ENCODE peak calls at places on chromosomes 16 and 17, in six cellular contexts. B, R, Q, T, H and D are unnamed samples.

GRCh38 chr17:78708510-78708973 is 73.5 kb downstream of the CYTH1 start:
- DNase-seq in B (peak), R (peak), Q (peak), T (peak), H (peak), D (peak)

GRCh38 chr17:5544115-5544514 is 40.2 kb downstream of the NLRP1 start:
- DNase-seq in B (no peak), R (no peak), Q (no peak), T (no peak), H (no peak), D (no peak)

GRCh38 chr17:68396226-68396780 is 61.0 kb downstream of the WIPI1 start:
- DNase-seq in B (no peak), R (no peak), Q (no peak), T (no peak), H (no peak), D (no peak)

GRCh38 chr16:89507834-89508590 is at the start of gene SPG7:
- DNase-seq in B (peak), R (peak), Q (peak), T (peak), H (peak), D (no peak)

GRCh38 chr17:31654936-31655335 is 204.1 kb downstream of the COPRS start:
- DNase-seq in B (no peak), R (no peak), Q (no peak), T (no peak), H (no peak), D (no peak)

GRCh38 chr17:8256291-8256690 is 7.2 kb downstream of the PFAS start:
- DNase-seq in B (no peak), R (no peak), Q (no peak), T (no peak), H (no peak), D (no peak)

GRCh38 chr17:1200440-1200839 is 20.7 kb upstream of the ABR start:
- DNase-seq in B (no peak), R (no peak), Q (no peak), T (no peak), H (no peak), D (no peak)

GRCh38 chr16:74261068-74261467 is 35.5 kb upstream of the PSMD7 start:
- DNase-seq in B (no peak), R (no peak), Q (no peak), T (no peak), H (no peak), D (no peak)

GRCh38 chr16:49608801-49609200 is 235.2 kb downstream of the C16orf78 start:
- DNase-seq in B (no peak), R (peak), Q (no peak), T (peak), H (peak), D (no peak)

GRCh38 chr17:36197389-36197708 is 791 bp upstream of the CCL3L1 start:
- DNase-seq in B (no peak), R (no peak), Q (no peak), T (no peak), H (no peak), D (no peak)

DNA sequence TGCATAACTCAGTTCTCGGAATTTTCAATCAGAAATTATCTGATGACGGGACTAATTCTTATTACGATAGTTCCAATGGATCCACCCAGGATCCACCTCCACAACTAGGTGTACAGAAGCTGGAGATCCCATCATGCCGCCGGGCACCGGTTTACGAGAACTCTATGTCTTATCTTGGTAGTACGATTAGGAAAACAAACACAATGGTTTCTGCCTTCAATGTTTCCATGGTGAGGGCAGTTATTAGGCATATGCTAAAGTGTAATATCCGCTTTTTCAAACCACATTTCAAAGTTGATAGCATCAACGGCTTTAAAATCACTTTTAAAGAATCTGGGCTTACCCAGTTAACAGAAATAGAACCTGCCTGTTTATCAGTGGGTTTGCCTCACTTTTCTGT is 705.7 kb downstream of the MAF start:
- DNase-seq in B (peak), R (no peak), Q (no peak), T (no peak), H (no peak), D (no peak)
- TF ChIP-seq POLR2AphosphoS5 in B (no peak), R (no peak), Q (no peak), T (no peak), H (no peak), D (no peak)

DNA sequence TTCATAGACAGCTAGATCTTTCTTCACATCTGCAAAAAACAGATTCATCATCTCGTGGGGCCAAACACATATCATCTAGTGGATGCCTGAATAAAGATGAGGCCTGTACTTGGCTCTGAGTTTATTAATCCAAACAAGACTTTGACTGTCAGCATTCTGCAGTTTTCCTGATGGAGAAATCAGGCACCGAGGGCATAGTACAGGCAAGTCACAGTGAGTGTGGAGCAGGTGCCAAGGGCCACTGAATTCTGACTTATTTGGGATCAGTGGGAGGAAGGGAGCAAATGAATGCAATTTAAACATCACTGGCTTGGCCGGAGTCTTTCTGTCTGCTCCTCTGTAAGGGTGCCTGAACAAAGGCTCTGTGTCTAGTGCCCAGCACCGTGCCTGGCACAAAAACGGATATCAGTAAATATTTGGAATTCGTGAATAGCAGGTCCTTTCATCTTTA is 975 bp downstream of the CFAP20 start:
- DNase-seq in B (no peak), R (no peak), Q (no peak), T (no peak), H (no peak), D (no peak)
- H3K27ac ChIP-seq in B (peak), R (no peak), Q (peak), T (no peak), H (peak), D (no peak)

DNA sequence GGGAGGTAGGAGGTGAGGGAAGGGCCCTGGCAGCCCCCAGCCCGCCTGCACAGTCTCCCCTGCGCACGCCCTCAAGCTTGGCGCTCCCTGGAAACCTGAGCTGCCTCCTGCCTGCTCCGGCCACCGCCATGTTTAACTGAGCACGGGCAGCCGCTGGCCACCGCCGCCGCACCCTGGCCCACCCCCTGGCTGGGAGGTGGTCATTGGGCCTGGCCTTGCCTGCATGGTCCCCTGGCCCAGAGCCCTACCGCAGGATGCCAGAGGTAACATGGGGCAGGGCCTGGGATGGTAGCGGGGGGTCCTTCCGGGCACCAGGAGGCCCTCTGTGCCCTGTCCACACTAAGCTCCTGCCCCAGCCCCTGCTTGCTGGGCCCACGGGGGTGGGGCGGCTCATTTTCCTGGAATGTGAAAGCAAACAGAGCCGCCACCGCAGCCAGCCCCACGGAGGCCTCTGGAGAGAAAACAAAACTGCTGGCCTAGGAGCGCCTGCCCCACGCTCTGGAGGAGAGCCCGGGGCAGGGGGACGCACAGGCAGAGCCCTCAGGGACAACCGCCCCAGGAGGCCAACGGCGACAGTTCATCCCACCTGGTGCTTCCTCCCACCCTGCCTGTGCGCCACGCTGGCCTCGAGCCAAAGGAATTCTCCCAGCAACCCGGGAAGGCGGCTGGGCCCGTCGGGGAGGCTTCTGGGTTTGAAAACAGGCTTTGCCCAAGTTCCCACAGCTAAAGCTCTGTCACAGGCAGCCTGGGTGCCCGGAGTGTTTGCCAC is 8.9 kb downstream of the NHERF2 start:
- DNase-seq in B (peak), R (no peak), Q (peak), T (no peak), H (peak), D (no peak)
- TF ChIP-seq POLR2AphosphoS5 in B (no peak), R (no peak), Q (no peak), T (no peak), H (no peak), D (no peak)

GRCh38 chr17:50271173-50271750 is 3.0 kb upstream of the TMEM92 start:
- DNase-seq in B (no peak), R (no peak), Q (no peak), T (no peak), H (no peak), D (no peak)
- H3K27ac ChIP-seq in B (peak), R (no peak), Q (peak), T (no peak), H (no peak), D (no peak)

GRCh38 chr17:41383690-41384089 is 1.6 kb upstream of the KRT34 start:
- DNase-seq in B (no peak), R (no peak), Q (no peak), T (no peak), H (no peak), D (no peak)

GRCh38 chr17:41390411-41390938 is 6.9 kb downstream of the KRT31 start:
- DNase-seq in B (no peak), R (no peak), Q (no peak), T (no peak), H (no peak), D (no peak)

GRCh38 chr17:41391535-41391934 is 5.9 kb downstream of the KRT31 start:
- DNase-seq in B (no peak), R (no peak), Q (no peak), T (no peak), H (no peak), D (no peak)

GRCh38 chr17:41382396-41382795 is 290 bp upstream of the KRT34 start:
- DNase-seq in B (no peak), R (no peak), Q (no peak), T (no peak), H (no peak), D (no peak)

GRCh38 chr17:41386227-41386626 is 4.1 kb upstream of the KRT34 start:
- DNase-seq in B (no peak), R (no peak), Q (no peak), T (no peak), H (no peak), D (no peak)
- TF ChIP-seq POLR2AphosphoS5 in B (no peak), R (no peak), Q (no peak), T (no peak), H (no peak), D (no peak)

GRCh38 chr17:17375826-17376225 is 72.7 kb downstream of the NT5M start:
- DNase-seq in B (no peak), R (no peak), Q (no peak), T (no peak), H (no peak), D (no peak)
- H3K27ac ChIP-seq in B (no peak), R (no peak), Q (no peak), T (no peak), H (no peak), D (no peak)

GRCh38 chr16:29743827-29744531 is 1.8 kb downstream of the C16orf54 start:
- DNase-seq in B (no peak), R (peak), Q (peak), T (no peak), H (no peak), D (no peak)
- TF ChIP-seq POLR2AphosphoS5 in B (no peak), R (no peak), Q (no peak), T (no peak), H (no peak), D (no peak)

DNA sequence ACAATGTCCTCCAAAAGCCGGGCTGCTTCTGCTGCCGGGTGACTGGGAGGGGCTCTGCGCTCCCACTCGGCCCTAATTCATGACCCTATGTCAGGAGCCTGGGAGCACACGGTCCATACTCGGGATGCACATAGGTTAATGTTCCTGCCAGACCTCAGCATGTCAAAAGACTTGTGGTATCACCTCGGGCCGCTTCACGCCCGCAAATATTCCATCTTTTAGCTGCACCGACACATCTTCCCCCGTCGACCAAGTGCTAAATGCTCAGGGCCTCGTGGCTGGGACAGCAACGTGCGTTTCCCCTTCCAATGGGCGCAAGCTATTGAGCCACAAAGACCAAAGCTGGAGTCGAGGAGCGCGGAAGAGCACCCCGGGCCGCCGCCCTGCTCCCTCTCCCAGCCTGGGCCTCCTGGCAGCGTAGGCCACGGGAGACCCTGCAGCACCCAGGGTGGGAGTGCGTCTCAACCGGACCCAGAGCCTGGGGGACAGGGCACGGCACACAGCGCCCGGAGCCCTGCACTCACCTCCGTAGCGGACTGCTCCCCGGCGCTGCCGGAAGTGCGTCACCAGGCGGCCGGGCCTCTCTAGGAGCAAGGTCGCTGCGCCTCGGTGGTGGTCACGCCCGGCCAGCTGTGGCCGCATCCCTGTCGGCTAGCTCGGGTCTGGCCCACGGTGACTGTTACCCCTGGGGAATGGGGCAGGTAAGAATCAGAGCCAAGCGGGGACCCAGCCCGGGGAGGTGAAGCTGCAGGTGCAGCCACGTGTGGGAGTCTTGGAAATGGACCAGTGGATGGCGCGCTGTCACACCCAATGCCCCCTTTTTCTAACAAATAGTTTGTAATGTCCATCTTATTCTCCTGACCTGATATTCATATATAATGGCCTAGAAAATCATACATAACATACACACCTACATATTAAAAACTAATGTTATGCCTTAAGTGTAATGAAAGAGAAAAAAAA is at the start of gene ZNF23:
- DNase-seq in B (peak), R (peak), Q (peak), T (peak), H (peak), D (no peak)
- H3K27ac ChIP-seq in B (peak), R (peak), Q (peak), T (peak), H (peak), D (no peak)

GRCh38 chr16:69188716-69189115 is 1.8 kb downstream of the SNTB2 start:
- DNase-seq in B (no peak), R (peak), Q (no peak), T (no peak), H (no peak), D (no peak)
- TF ChIP-seq POLR2AphosphoS5 in B (no peak), R (no peak), Q (no peak), T (no peak), H (no peak), D (no peak)

DNA sequence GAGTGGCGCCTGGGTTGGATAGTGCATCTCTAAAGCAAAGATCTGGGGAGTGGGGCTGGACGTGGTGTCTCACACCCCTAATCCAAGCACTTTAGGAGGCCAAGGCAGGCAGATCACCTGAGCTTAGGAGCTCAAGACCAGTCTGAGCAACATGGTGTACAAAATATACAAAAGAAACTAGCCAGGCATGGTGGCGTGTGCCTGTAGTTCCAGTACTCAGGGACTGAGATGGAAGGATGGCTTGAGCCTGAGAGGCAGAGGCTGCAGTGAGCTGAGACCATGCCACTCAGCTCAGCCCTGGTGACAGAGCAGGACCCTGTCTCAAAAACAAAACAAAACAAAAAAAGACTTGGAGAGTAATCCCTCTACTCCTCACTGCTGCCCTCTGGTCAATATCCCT is 96.0 kb downstream of the ZFHX3 start:
- DNase-seq in B (no peak), R (no peak), Q (no peak), T (no peak), H (no peak), D (no peak)
- H3K27ac ChIP-seq in B (no peak), R (no peak), Q (no peak), T (no peak), H (no peak), D (no peak)